ENCODE peak calls at places on chromosomes 5 and 9, in nine cellular contexts. One of them, this sample, is unnamed.

GRCh38 chr5:178240772-178241171 is 8.2 kb upstream of the PHYKPL start:
- DNase-seq in A549: no peak
- DNase-seq in psoas muscle: peak; percentile 36
- DNase-seq in PC-9: no peak
- DNase-seq in body of pancreas: no peak
- DNase-seq in uterus: no peak
- DNase-seq in pancreas: no peak
- DNase-seq in heart left ventricle: no peak
- DNase-seq in ovary: no peak
- DNase-seq in this sample: no peak

GRCh38 chr9:4344946-4345345 is 45.1 kb upstream of the GLIS3 start:
- DNase-seq in A549: no peak
- DNase-seq in pancreas: no peak
- DNase-seq in psoas muscle: no peak
- DNase-seq in heart left ventricle: no peak
- DNase-seq in body of pancreas: no peak
- DNase-seq in ovary: no peak
- DNase-seq in PC-9: peak; percentile 38
- DNase-seq in uterus: no peak
- DNase-seq in this sample: peak; percentile 6

GRCh38 chr5:110329955-110330354 is 396.5 kb downstream of the TMEM232 start:
- DNase-seq in body of pancreas: no peak
- DNase-seq in heart left ventricle: no peak
- DNase-seq in psoas muscle: no peak
- DNase-seq in pancreas: no peak
- DNase-seq in PC-9: no peak
- DNase-seq in A549: no peak
- DNase-seq in uterus: no peak
- DNase-seq in ovary: no peak
- DNase-seq in this sample: no peak

GRCh38 chr9:22342489-22343217 is 104.0 kb upstream of the DMRTA1 start:
- DNase-seq in ovary: no peak
- DNase-seq in A549: no peak
- DNase-seq in PC-9: no peak
- DNase-seq in psoas muscle: no peak
- DNase-seq in body of pancreas: peak; percentile 12
- DNase-seq in heart left ventricle: no peak
- DNase-seq in uterus: no peak
- DNase-seq in pancreas: no peak
- DNase-seq in this sample: peak; percentile 2

GRCh38 chr5:2134543-2135299 is 252.0 kb upstream of the IRX4 start:
- DNase-seq in heart left ventricle: no peak
- DNase-seq in PC-9: no peak
- DNase-seq in psoas muscle: no peak
- DNase-seq in A549: no peak
- DNase-seq in ovary: no peak
- DNase-seq in uterus: no peak
- DNase-seq in pancreas: no peak
- DNase-seq in body of pancreas: no peak
- DNase-seq in this sample: no peak

GRCh38 chr5:54178991-54179390 is 131.4 kb downstream of the ARL15 start:
- DNase-seq in body of pancreas: no peak
- DNase-seq in psoas muscle: no peak
- DNase-seq in PC-9: no peak
- DNase-seq in pancreas: no peak
- DNase-seq in A549: no peak
- DNase-seq in heart left ventricle: no peak
- DNase-seq in uterus: no peak
- DNase-seq in ovary: no peak
- DNase-seq in this sample: no peak

GRCh38 chr9:114348906-114349482 is 19.3 kb downstream of the ORM2 start:
- DNase-seq in A549: peak; percentile 82
- DNase-seq in psoas muscle: peak; percentile 74
- DNase-seq in pancreas: no peak
- DNase-seq in ovary: peak; percentile 73
- DNase-seq in uterus: peak; percentile 89
- DNase-seq in PC-9: peak; percentile 79
- DNase-seq in heart left ventricle: peak; percentile 49
- DNase-seq in body of pancreas: peak; percentile 59
- DNase-seq in this sample: peak; percentile 80

GRCh38 chr5:50724-51499 is 41.1 kb upstream of the PLEKHG4B start:
- DNase-seq in heart left ventricle: no peak
- DNase-seq in body of pancreas: no peak
- DNase-seq in A549: no peak
- DNase-seq in ovary: no peak
- DNase-seq in uterus: no peak
- DNase-seq in pancreas: no peak
- DNase-seq in PC-9: no peak
- DNase-seq in psoas muscle: no peak
- DNase-seq in this sample: no peak

GRCh38 chr5:130138406-130139060 is 234.3 kb downstream of the CHSY3 start:
- DNase-seq in uterus: no peak
- DNase-seq in body of pancreas: no peak
- DNase-seq in psoas muscle: no peak
- DNase-seq in A549: no peak
- DNase-seq in ovary: no peak
- DNase-seq in heart left ventricle: no peak
- DNase-seq in pancreas: no peak
- DNase-seq in PC-9: no peak
- DNase-seq in this sample: no peak

GRCh38 chr5:14507156-14507941 is 74.2 kb upstream of the OTULINL start:
- DNase-seq in ovary: no peak
- DNase-seq in heart left ventricle: no peak
- DNase-seq in pancreas: no peak
- DNase-seq in uterus: no peak
- DNase-seq in PC-9: no peak
- DNase-seq in psoas muscle: no peak
- DNase-seq in A549: no peak
- DNase-seq in body of pancreas: no peak
- DNase-seq in this sample: no peak

GRCh38 chr9:127386249-127386648 is 10.7 kb upstream of the SLC2A8 start:
- DNase-seq in A549: no peak
- DNase-seq in uterus: no peak
- DNase-seq in psoas muscle: no peak
- DNase-seq in body of pancreas: no peak
- DNase-seq in PC-9: no peak
- DNase-seq in ovary: no peak
- DNase-seq in heart left ventricle: no peak
- DNase-seq in pancreas: no peak
- DNase-seq in this sample: no peak

GRCh38 chr5:44178414-44178813 is 210.8 kb downstream of the FGF10 start:
- DNase-seq in A549: no peak
- DNase-seq in psoas muscle: no peak
- DNase-seq in body of pancreas: no peak
- DNase-seq in PC-9: no peak
- DNase-seq in pancreas: no peak
- DNase-seq in ovary: no peak
- DNase-seq in heart left ventricle: no peak
- DNase-seq in uterus: no peak
- DNase-seq in this sample: no peak

GRCh38 chr5:168315991-168316578 is 24.6 kb downstream of the WWC1 start:
- DNase-seq in ovary: no peak
- DNase-seq in uterus: no peak
- DNase-seq in psoas muscle: no peak
- DNase-seq in pancreas: peak; percentile 72
- DNase-seq in heart left ventricle: no peak
- DNase-seq in A549: no peak
- DNase-seq in PC-9: peak; percentile 80
- DNase-seq in body of pancreas: peak; percentile 91
- DNase-seq in this sample: peak; percentile 95

GRCh38 chr9:135818718-135819475 is 88.4 kb downstream of the CAMSAP1 start:
- DNase-seq in uterus: no peak
- DNase-seq in heart left ventricle: no peak
- DNase-seq in pancreas: no peak
- DNase-seq in A549: no peak
- DNase-seq in body of pancreas: no peak
- DNase-seq in ovary: no peak
- DNase-seq in PC-9: no peak
- DNase-seq in psoas muscle: no peak
- DNase-seq in this sample: no peak

GRCh38 chr9:86767373-86767772 is 179.9 kb downstream of the GAS1 start:
- DNase-seq in body of pancreas: no peak
- DNase-seq in psoas muscle: no peak
- DNase-seq in pancreas: no peak
- DNase-seq in ovary: no peak
- DNase-seq in uterus: no peak
- DNase-seq in PC-9: no peak
- DNase-seq in heart left ventricle: no peak
- DNase-seq in A549: no peak
- DNase-seq in this sample: no peak

GRCh38 chr9:34084562-34084961 is 35.9 kb upstream of the UBAP2 start:
- DNase-seq in uterus: peak; percentile 50
- DNase-seq in pancreas: no peak
- DNase-seq in psoas muscle: peak; percentile 64
- DNase-seq in ovary: peak; percentile 77
- DNase-seq in A549: no peak
- DNase-seq in PC-9: no peak
- DNase-seq in heart left ventricle: peak; percentile 35
- DNase-seq in body of pancreas: peak; percentile 23
- DNase-seq in this sample: no peak

GRCh38 chr9:134325096-134325812 is 1.0 kb upstream of the RXRA start:
- DNase-seq in heart left ventricle: peak; percentile 52
- DNase-seq in ovary: peak; percentile 81
- DNase-seq in pancreas: peak; percentile 60
- DNase-seq in body of pancreas: peak; percentile 57
- DNase-seq in uterus: peak; percentile 68
- DNase-seq in A549: peak; percentile 54
- DNase-seq in PC-9: peak; percentile 65
- DNase-seq in psoas muscle: peak; percentile 79
- DNase-seq in this sample: peak; percentile 69

GRCh38 chr9:134323741-134324358 is 2.4 kb upstream of the RXRA start:
- DNase-seq in A549: no peak
- DNase-seq in heart left ventricle: peak; percentile 58
- DNase-seq in psoas muscle: peak; percentile 61
- DNase-seq in PC-9: peak; percentile 69
- DNase-seq in pancreas: peak; percentile 48
- DNase-seq in uterus: peak; percentile 41
- DNase-seq in body of pancreas: peak; percentile 65
- DNase-seq in ovary: peak; percentile 54
- DNase-seq in this sample: peak; percentile 68

GRCh38 chr9:134322781-134323241 is 3.4 kb upstream of the RXRA start:
- DNase-seq in psoas muscle: peak; percentile 42
- DNase-seq in ovary: peak; percentile 34
- DNase-seq in body of pancreas: no peak
- DNase-seq in PC-9: no peak
- DNase-seq in heart left ventricle: peak; percentile 4
- DNase-seq in pancreas: no peak
- DNase-seq in A549: no peak
- DNase-seq in uterus: peak; percentile 12
- DNase-seq in this sample: no peak

GRCh38 chr9:134325813-134326753 is at the start of gene RXRA:
- DNase-seq in pancreas: peak; percentile 85
- DNase-seq in A549: peak; percentile 78
- DNase-seq in heart left ventricle: peak; percentile 90
- DNase-seq in psoas muscle: peak; percentile 95
- DNase-seq in body of pancreas: peak; percentile 88
- DNase-seq in ovary: peak; percentile 91
- DNase-seq in PC-9: peak; percentile 93
- DNase-seq in uterus: peak; percentile 86
- DNase-seq in this sample: peak; percentile 93

GRCh38 chr9:134324359-134325095 is 1.7 kb upstream of the RXRA start:
- DNase-seq in ovary: peak; percentile 59
- DNase-seq in psoas muscle: peak; percentile 64
- DNase-seq in pancreas: no peak
- DNase-seq in uterus: no peak
- DNase-seq in body of pancreas: no peak
- DNase-seq in PC-9: no peak
- DNase-seq in A549: no peak
- DNase-seq in heart left ventricle: peak; percentile 13
- DNase-seq in this sample: no peak
- H3K4me1 ChIP-seq in ovary: peaks cover 11% of the 10 kb centered on the region
- H3K4me1 ChIP-seq in psoas muscle: peaks cover 25% of the 10 kb centered on the region
- H3K4me1 ChIP-seq in pancreas: peaks cover 21% of the 10 kb centered on the region
- H3K4me1 ChIP-seq in uterus: no peaks in the 10 kb centered on the region
- H3K4me1 ChIP-seq in body of pancreas: peaks cover 57% of the 10 kb centered on the region
- H3K4me1 ChIP-seq in PC-9: peaks cover 18% of the 10 kb centered on the region
- H3K4me1 ChIP-seq in A549: peaks cover 39% of the 10 kb centered on the region
- H3K4me1 ChIP-seq in heart left ventricle: peaks cover 18% of the 10 kb centered on the region
- H3K4me1 ChIP-seq in this sample: peaks cover 48% of the 10 kb centered on the region

DNA sequence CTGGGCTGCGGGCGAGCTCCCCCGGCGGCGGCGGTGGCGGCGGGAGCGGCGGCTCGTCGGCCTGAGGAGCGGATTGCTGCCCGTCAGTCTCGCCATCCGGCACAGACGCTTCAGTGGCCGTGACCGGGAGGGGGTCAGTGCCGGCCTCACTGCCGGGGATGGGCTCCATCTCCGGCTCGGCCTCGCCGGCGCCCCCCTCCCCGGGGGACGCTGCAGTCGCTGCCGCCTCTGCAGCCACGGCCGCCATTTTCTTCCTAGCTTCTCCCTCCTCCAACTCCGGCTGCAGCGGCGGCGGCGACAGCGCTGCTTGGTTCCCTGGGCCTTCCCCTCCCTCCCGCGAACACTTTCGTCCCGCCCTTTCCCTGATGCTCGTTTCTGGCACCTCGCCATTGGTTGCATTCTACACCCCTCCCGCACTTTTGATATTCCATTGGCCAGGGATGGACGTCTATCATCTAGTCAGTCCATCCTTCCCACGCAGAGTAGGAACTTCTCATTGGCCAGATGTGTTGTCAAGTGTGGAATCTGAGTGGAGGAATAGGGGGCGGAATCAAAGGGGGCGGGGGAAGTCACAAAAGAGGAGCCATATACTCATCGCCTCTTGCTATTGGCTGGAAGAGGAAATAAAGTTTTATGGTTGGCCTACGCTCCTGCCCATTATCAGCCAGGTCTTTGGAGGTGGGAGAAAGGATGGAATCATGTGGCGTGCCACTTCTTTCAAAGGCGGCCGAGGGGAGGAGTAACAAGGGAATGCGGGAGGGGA is at the start of gene PWWP2A:
- DNase-seq in uterus: peak; percentile 98
- DNase-seq in A549: peak; percentile 99
- DNase-seq in heart left ventricle: peak; percentile 100
- DNase-seq in body of pancreas: peak; percentile 99
- DNase-seq in ovary: peak; percentile 98
- DNase-seq in pancreas: peak; percentile 99
- DNase-seq in PC-9: peak; percentile 98
- DNase-seq in psoas muscle: peak; percentile 99
- DNase-seq in this sample: peak; percentile 99
- TF ChIP-seq CTCF in uterus: peak; percentile 15
- TF ChIP-seq CTCF in A549: no peak
- TF ChIP-seq CTCF in heart left ventricle: peak; percentile 26
- TF ChIP-seq CTCF in body of pancreas: no peak
- TF ChIP-seq CTCF in ovary: no peak
- TF ChIP-seq CTCF in pancreas: no peak
- TF ChIP-seq CTCF in PC-9: no peak
- TF ChIP-seq CTCF in psoas muscle: peak; percentile 11
- TF ChIP-seq CTCF in this sample: peak; percentile 9

GRCh38 chr5:133244242-133244641 is 192.4 kb downstream of the HSPA4 start:
- DNase-seq in heart left ventricle: no peak
- DNase-seq in PC-9: no peak
- DNase-seq in body of pancreas: no peak
- DNase-seq in psoas muscle: no peak
- DNase-seq in ovary: no peak
- DNase-seq in A549: no peak
- DNase-seq in uterus: no peak
- DNase-seq in pancreas: no peak
- DNase-seq in this sample: no peak
- H3K4me3 ChIP-seq in heart left ventricle: no peak overlapping the region
- H3K4me3 ChIP-seq in PC-9: no peak overlapping the region
- H3K4me3 ChIP-seq in body of pancreas: no peak overlapping the region
- H3K4me3 ChIP-seq in psoas muscle: no peak overlapping the region
- H3K4me3 ChIP-seq in ovary: no peak overlapping the region
- H3K4me3 ChIP-seq in A549: no peak overlapping the region
- H3K4me3 ChIP-seq in uterus: no peak overlapping the region
- H3K4me3 ChIP-seq in pancreas: no peak overlapping the region
- H3K4me3 ChIP-seq in this sample: no peak overlapping the region

GRCh38 chr5:80207832-80208231 is 48.0 kb downstream of the SERINC5 start:
- DNase-seq in uterus: no peak
- DNase-seq in psoas muscle: no peak
- DNase-seq in pancreas: no peak
- DNase-seq in ovary: no peak
- DNase-seq in heart left ventricle: no peak
- DNase-seq in A549: no peak
- DNase-seq in PC-9: no peak
- DNase-seq in body of pancreas: peak; percentile 22
- DNase-seq in this sample: no peak
- H3K4me1 ChIP-seq in uterus: no peaks in the 10 kb centered on the region
- H3K4me1 ChIP-seq in psoas muscle: no peaks in the 10 kb centered on the region
- H3K4me1 ChIP-seq in pancreas: peaks cover 38% of the 10 kb centered on the region
- H3K4me1 ChIP-seq in ovary: peaks cover 5% of the 10 kb centered on the region
- H3K4me1 ChIP-seq in heart left ventricle: peaks cover 10% of the 10 kb centered on the region
- H3K4me1 ChIP-seq in A549: no peaks in the 10 kb centered on the region
- H3K4me1 ChIP-seq in PC-9: peaks cover 8% of the 10 kb centered on the region
- H3K4me1 ChIP-seq in body of pancreas: peaks cover 74% of the 10 kb centered on the region
- H3K4me1 ChIP-seq in this sample: peaks cover 47% of the 10 kb centered on the region